ENCODE peak calls at places on chromosomes 4 and X, in five cellular contexts. Q, F, H, N and B are unnamed samples.

GRCh38 chr4:176066757-176067156 is 1.1 kb downstream of the WDR17 start:
- DNase-seq in Q (no peak), F (no peak), H (no peak), N (no peak), B (no peak)

GRCh38 chr4:51843309-51844156 is 580 bp downstream of the DCUN1D4 start:
- DNase-seq in Q (peak; percentile 72), F (peak; percentile 71), H (peak; percentile 12), N (no peak), B (peak; percentile 61)

GRCh38 chr4:81504685-81505598 is 33.2 kb upstream of the RASGEF1B start:
- DNase-seq in Q (peak; percentile 59), F (no peak), H (peak; percentile 18), N (no peak), B (peak; percentile 27)

GRCh38 chr4:183635737-183636136 is 23.2 kb downstream of the RWDD4 start:
- DNase-seq in Q (no peak), F (no peak), H (no peak), N (no peak), B (no peak)

GRCh38 chrX:40083120-40083978 is 14.4 kb downstream of the BCOR start:
- DNase-seq in Q (no peak), F (peak; percentile 59), H (no peak), N (no peak), B (no peak)

GRCh38 chr4:70023218-70023617 is 5.0 kb upstream of the HTN3 start:
- DNase-seq in Q (no peak), F (no peak), H (no peak), N (no peak), B (no peak)

GRCh38 chrX:66635360-66635759 is 3.5 kb downstream of the EDA2R start:
- DNase-seq in Q (no peak), F (no peak), H (no peak), N (no peak), B (no peak)

GRCh38 chr4:140884431-140885058 is 128.4 kb upstream of the TBC1D9 start:
- DNase-seq in Q (peak; percentile 42), F (peak; percentile 44), H (no peak), N (peak; percentile 13), B (no peak)

GRCh38 chrX:103540145-103540544 is 20.9 kb upstream of the RAB40A start:
- DNase-seq in Q (no peak), F (no peak), H (no peak), N (no peak), B (no peak)

GRCh38 chr4:152348670-152349069 is 187.2 kb downstream of the FBXW7 start:
- DNase-seq in Q (no peak), F (no peak), H (no peak), N (no peak), B (no peak)

GRCh38 chr4:184648220-184649025 is 824 bp downstream of the CASP3 start:
- DNase-seq in Q (peak; percentile 83), F (peak; percentile 69), H (peak; percentile 14), N (no peak), B (peak; percentile 32)

GRCh38 chr4:62328526-62328925 is 1128.4 kb downstream of the ADGRL3 start:
- DNase-seq in Q (no peak), F (no peak), H (no peak), N (no peak), B (no peak)

GRCh38 chr4:128604840-128605239 is 204.7 kb upstream of the JADE1 start:
- DNase-seq in Q (no peak), F (no peak), H (no peak), N (no peak), B (no peak)

GRCh38 chrX:38804481-38805293 is 3.4 kb downstream of the MID1IP1 start:
- DNase-seq in Q (peak; percentile 17), F (peak; percentile 26), H (no peak), N (no peak), B (no peak)

GRCh38 chr4:48913346-48913745 is 6.8 kb upstream of the OCIAD2 start:
- DNase-seq in Q (no peak), F (no peak), H (no peak), N (peak; percentile 61), B (no peak)

GRCh38 chrX:24424948-24425347 is 40.1 kb upstream of the PDK3 start:
- DNase-seq in Q (peak; percentile 45), F (no peak), H (no peak), N (no peak), B (no peak)

GRCh38 chr4:150582101-150582565 is at the start of gene MAB21L2:
- DNase-seq in Q (no peak), F (peak; percentile 18), H (no peak), N (no peak), B (no peak)

GRCh38 chr4:122826596-122827257 is at the start of gene FGF2:
- DNase-seq in Q (peak; percentile 68), F (peak; percentile 79), H (no peak), N (no peak), B (peak; percentile 26)

GRCh38 chrX:87664381-87664780 is 146.8 kb downstream of the KLHL4 start:
- DNase-seq in Q (no peak), F (no peak), H (no peak), N (no peak), B (no peak)

GRCh38 chr4:168621806-168622589 is 125.1 kb downstream of the PALLD start:
- DNase-seq in Q (no peak), F (no peak), H (no peak), N (peak; percentile 94), B (no peak)

GRCh38 chrX:147550217-147550616 is 361.5 kb upstream of the FMR1 start:
- DNase-seq in Q (no peak), F (peak; percentile 54), H (no peak), N (no peak), B (no peak)

GRCh38 chr4:122765702-122766352 is 33.3 kb downstream of the BBS12 start:
- DNase-seq in Q (no peak), F (no peak), H (no peak), N (peak; percentile 76), B (no peak)

GRCh38 chr4:111954546-111954945 is 190.7 kb upstream of the FAM241A start:
- DNase-seq in Q (no peak), F (no peak), H (no peak), N (no peak), B (no peak)

GRCh38 chr4:60857354-60857753 is 342.8 kb upstream of the ADGRL3 start:
- DNase-seq in Q (no peak), F (no peak), H (no peak), N (no peak), B (no peak)